ENCODE peak calls at places on chromosomes 5 and 9, in seven cellular contexts. One of them, this sample, is unnamed.

GRCh38 chr5:52725781-52726180 is 61.9 kb upstream of the ITGA1 start:
- DNase-seq in osteoblast: no peak
- DNase-seq in lower leg skin: no peak
- DNase-seq in A673: no peak
- DNase-seq in breast epithelium: no peak
- DNase-seq in CD4-positive, alpha-beta T cell: no peak
- DNase-seq in mucosa of descending colon: peak; percentile 31
- DNase-seq in this sample: no peak

GRCh38 chr5:37580106-37580505 is 201.0 kb downstream of the WDR70 start:
- DNase-seq in mucosa of descending colon: no peak
- DNase-seq in lower leg skin: no peak
- DNase-seq in breast epithelium: no peak
- DNase-seq in CD4-positive, alpha-beta T cell: no peak
- DNase-seq in osteoblast: no peak
- DNase-seq in A673: no peak
- DNase-seq in this sample: no peak

GRCh38 chr5:75522025-75522424 is 10.3 kb downstream of the POLK start:
- DNase-seq in A673: no peak
- DNase-seq in breast epithelium: no peak
- DNase-seq in mucosa of descending colon: no peak
- DNase-seq in lower leg skin: no peak
- DNase-seq in osteoblast: no peak
- DNase-seq in CD4-positive, alpha-beta T cell: no peak
- DNase-seq in this sample: no peak

GRCh38 chr5:150758210-150758533 is 645 bp downstream of the DCTN4 start:
- DNase-seq in CD4-positive, alpha-beta T cell: no peak
- DNase-seq in breast epithelium: no peak
- DNase-seq in A673: no peak
- DNase-seq in lower leg skin: no peak
- DNase-seq in osteoblast: no peak
- DNase-seq in mucosa of descending colon: peak; percentile 61
- DNase-seq in this sample: no peak

GRCh38 chr5:176743828-176744583 is 66.4 kb upstream of the UNC5A start:
- DNase-seq in mucosa of descending colon: no peak
- DNase-seq in CD4-positive, alpha-beta T cell: peak; percentile 29
- DNase-seq in lower leg skin: no peak
- DNase-seq in breast epithelium: peak; percentile 10
- DNase-seq in osteoblast: peak; percentile 66
- DNase-seq in A673: no peak
- DNase-seq in this sample: no peak

GRCh38 chr9:29816954-29817703 is 2243.8 kb upstream of the C9orf72 start:
- DNase-seq in osteoblast: no peak
- DNase-seq in mucosa of descending colon: no peak
- DNase-seq in A673: no peak
- DNase-seq in lower leg skin: no peak
- DNase-seq in CD4-positive, alpha-beta T cell: no peak
- DNase-seq in breast epithelium: no peak
- DNase-seq in this sample: no peak

GRCh38 chr5:39238366-39239105 is 19.2 kb upstream of the FYB1 start:
- DNase-seq in mucosa of descending colon: no peak
- DNase-seq in A673: no peak
- DNase-seq in breast epithelium: no peak
- DNase-seq in lower leg skin: no peak
- DNase-seq in CD4-positive, alpha-beta T cell: no peak
- DNase-seq in osteoblast: no peak
- DNase-seq in this sample: no peak

GRCh38 chr5:136036991-136037705 is 8.4 kb downstream of the TGFBI start:
- DNase-seq in mucosa of descending colon: no peak
- DNase-seq in breast epithelium: no peak
- DNase-seq in A673: peak; percentile 99
- DNase-seq in osteoblast: no peak
- DNase-seq in CD4-positive, alpha-beta T cell: no peak
- DNase-seq in lower leg skin: no peak
- DNase-seq in this sample: no peak

GRCh38 chr9:111891910-111892499 is 4.6 kb upstream of the UGCG start:
- DNase-seq in A673: peak; percentile 14
- DNase-seq in lower leg skin: peak; percentile 30
- DNase-seq in osteoblast: peak; percentile 78
- DNase-seq in breast epithelium: no peak
- DNase-seq in mucosa of descending colon: peak; percentile 83
- DNase-seq in CD4-positive, alpha-beta T cell: no peak
- DNase-seq in this sample: no peak

GRCh38 chr9:81370650-81371049 is 318.7 kb downstream of the TLE1 start:
- DNase-seq in CD4-positive, alpha-beta T cell: no peak
- DNase-seq in breast epithelium: no peak
- DNase-seq in mucosa of descending colon: no peak
- DNase-seq in A673: peak; percentile 40
- DNase-seq in lower leg skin: no peak
- DNase-seq in osteoblast: no peak
- DNase-seq in this sample: no peak

GRCh38 chr5:180135967-180136641 is 64.5 kb upstream of the RNF130 start:
- DNase-seq in osteoblast: peak; percentile 72
- DNase-seq in CD4-positive, alpha-beta T cell: peak; percentile 28
- DNase-seq in breast epithelium: peak; percentile 24
- DNase-seq in lower leg skin: no peak
- DNase-seq in mucosa of descending colon: peak; percentile 38
- DNase-seq in A673: no peak
- DNase-seq in this sample: no peak

GRCh38 chr5:80656425-80656824 is 1.6 kb upstream of the DHFR start:
- DNase-seq in CD4-positive, alpha-beta T cell: no peak
- DNase-seq in breast epithelium: no peak
- DNase-seq in lower leg skin: no peak
- DNase-seq in A673: peak; percentile 29
- DNase-seq in mucosa of descending colon: no peak
- DNase-seq in osteoblast: no peak
- DNase-seq in this sample: no peak

GRCh38 chr5:80655231-80655784 is 525 bp upstream of the DHFR start:
- DNase-seq in osteoblast: peak; percentile 72
- DNase-seq in A673: no peak
- DNase-seq in mucosa of descending colon: no peak
- DNase-seq in CD4-positive, alpha-beta T cell: no peak
- DNase-seq in breast epithelium: no peak
- DNase-seq in lower leg skin: no peak
- DNase-seq in this sample: no peak

GRCh38 chr5:80654054-80654390 is 430 bp upstream of the MSH3 start:
- DNase-seq in CD4-positive, alpha-beta T cell: peak; percentile 37
- DNase-seq in mucosa of descending colon: no peak
- DNase-seq in lower leg skin: no peak
- DNase-seq in breast epithelium: no peak
- DNase-seq in osteoblast: peak; percentile 50
- DNase-seq in A673: peak; percentile 41
- DNase-seq in this sample: no peak

GRCh38 chr5:80653497-80653896 is 955 bp upstream of the MSH3 start:
- DNase-seq in A673: no peak
- DNase-seq in breast epithelium: no peak
- DNase-seq in osteoblast: no peak
- DNase-seq in lower leg skin: no peak
- DNase-seq in mucosa of descending colon: no peak
- DNase-seq in CD4-positive, alpha-beta T cell: no peak
- DNase-seq in this sample: no peak

DNA sequence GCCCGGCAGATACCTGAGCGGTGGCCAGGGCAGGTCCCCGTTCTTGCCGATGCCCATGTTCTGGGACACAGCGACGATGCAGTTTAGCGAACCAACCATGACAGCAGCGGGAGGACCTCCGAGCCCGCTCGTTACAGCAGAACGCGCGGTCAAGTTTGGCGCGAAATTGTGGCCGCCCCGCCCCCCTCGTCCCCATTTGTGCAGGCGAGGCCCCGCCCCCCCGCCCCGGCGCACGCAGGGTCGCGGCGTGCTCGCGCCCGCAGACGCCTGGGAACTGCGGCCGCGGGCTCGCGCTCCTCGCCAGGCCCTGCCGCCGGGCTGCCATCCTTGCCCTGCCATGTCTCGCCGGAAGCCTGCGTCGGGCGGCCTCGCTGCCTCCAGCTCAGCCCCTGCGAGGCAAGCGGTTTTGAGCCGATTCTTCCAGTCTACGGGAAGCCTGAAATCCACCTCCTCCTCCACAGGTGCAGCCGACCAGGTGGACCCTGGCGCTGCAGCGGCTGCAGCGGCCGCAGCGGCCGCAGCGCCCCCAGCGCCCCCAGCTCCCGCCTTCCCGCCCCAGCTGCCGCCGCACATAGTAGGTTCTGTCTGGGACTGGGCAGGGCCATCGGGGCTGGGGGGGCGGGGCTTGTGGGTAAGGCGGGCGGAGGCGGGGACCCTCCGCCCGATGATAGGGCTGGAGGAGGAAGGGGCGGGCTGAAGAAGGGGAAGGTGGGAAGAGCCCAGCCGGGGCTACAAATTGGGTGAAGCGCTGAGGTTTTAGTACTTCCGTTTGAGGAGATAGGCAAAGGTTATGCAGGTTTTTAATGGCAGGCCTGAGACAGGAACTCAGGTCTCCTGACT is at the start of the genes DHFR and MSH3:
- DNase-seq in mucosa of descending colon: peak; percentile 91
- DNase-seq in A673: peak; percentile 95
- DNase-seq in breast epithelium: peak; percentile 86
- DNase-seq in lower leg skin: peak; percentile 79
- DNase-seq in osteoblast: peak; percentile 98
- DNase-seq in CD4-positive, alpha-beta T cell: peak; percentile 86
- DNase-seq in this sample: peak; percentile 33
- TF ChIP-seq CTCF in mucosa of descending colon: no peak
- TF ChIP-seq CTCF in A673: no peak
- TF ChIP-seq CTCF in breast epithelium: peak; percentile 10
- TF ChIP-seq CTCF in lower leg skin: no peak
- TF ChIP-seq CTCF in osteoblast: no peak
- TF ChIP-seq CTCF in CD4-positive, alpha-beta T cell: no peak
- TF ChIP-seq CTCF in this sample: no peak

GRCh38 chr5:134070648-134070978 is 43.9 kb upstream of the TCF7 start:
- DNase-seq in osteoblast: peak; percentile 77
- DNase-seq in CD4-positive, alpha-beta T cell: no peak
- DNase-seq in breast epithelium: no peak
- DNase-seq in A673: no peak
- DNase-seq in mucosa of descending colon: no peak
- DNase-seq in lower leg skin: no peak
- DNase-seq in this sample: no peak

GRCh38 chr5:134072471-134073220 is 41.8 kb upstream of the TCF7 start:
- DNase-seq in mucosa of descending colon: no peak
- DNase-seq in CD4-positive, alpha-beta T cell: peak; percentile 25
- DNase-seq in osteoblast: no peak
- DNase-seq in lower leg skin: no peak
- DNase-seq in A673: no peak
- DNase-seq in breast epithelium: no peak
- DNase-seq in this sample: no peak

GRCh38 chr5:134071850-134072207 is 42.7 kb upstream of the TCF7 start:
- DNase-seq in osteoblast: no peak
- DNase-seq in lower leg skin: no peak
- DNase-seq in mucosa of descending colon: no peak
- DNase-seq in breast epithelium: no peak
- DNase-seq in CD4-positive, alpha-beta T cell: no peak
- DNase-seq in A673: no peak
- DNase-seq in this sample: no peak

GRCh38 chr5:134069553-134069952 is 44.9 kb upstream of the TCF7 start:
- DNase-seq in mucosa of descending colon: no peak
- DNase-seq in osteoblast: no peak
- DNase-seq in lower leg skin: no peak
- DNase-seq in CD4-positive, alpha-beta T cell: no peak
- DNase-seq in A673: no peak
- DNase-seq in breast epithelium: no peak
- DNase-seq in this sample: no peak

GRCh38 chr5:134070979-134071849 is 43.3 kb upstream of the TCF7 start:
- DNase-seq in lower leg skin: no peak
- DNase-seq in A673: no peak
- DNase-seq in CD4-positive, alpha-beta T cell: peak; percentile 55
- DNase-seq in mucosa of descending colon: peak; percentile 60
- DNase-seq in osteoblast: peak; percentile 84
- DNase-seq in breast epithelium: no peak
- DNase-seq in this sample: no peak
- TF ChIP-seq CTCF in lower leg skin: no peak
- TF ChIP-seq CTCF in A673: no peak
- TF ChIP-seq CTCF in CD4-positive, alpha-beta T cell: peak; percentile 30
- TF ChIP-seq CTCF in mucosa of descending colon: no peak
- TF ChIP-seq CTCF in osteoblast: no peak
- TF ChIP-seq CTCF in breast epithelium: no peak
- TF ChIP-seq CTCF in this sample: no peak

DNA sequence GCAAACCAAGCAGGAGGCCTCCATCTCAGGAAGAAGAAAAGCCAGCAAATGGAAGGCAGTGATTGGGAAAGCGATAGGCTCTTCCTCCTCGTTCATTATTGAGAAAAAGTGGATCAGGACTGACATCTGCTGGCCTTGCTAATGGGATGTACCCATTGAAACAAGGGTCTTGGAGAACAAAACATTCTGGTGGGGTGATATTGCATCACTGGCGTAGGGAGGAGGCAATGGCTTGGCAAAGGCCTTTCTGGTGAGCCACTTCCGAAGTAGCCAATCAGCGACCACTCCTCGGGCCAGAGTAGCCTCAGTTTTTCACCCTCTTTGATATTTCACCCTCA is 86.7 kb upstream of the NFIB start:
- DNase-seq in osteoblast: peak; percentile 48
- DNase-seq in CD4-positive, alpha-beta T cell: no peak
- DNase-seq in mucosa of descending colon: no peak
- DNase-seq in A673: peak; percentile 83
- DNase-seq in lower leg skin: peak; percentile 39
- DNase-seq in breast epithelium: no peak
- DNase-seq in this sample: peak; percentile 45
- TF ChIP-seq CTCF in osteoblast: peak; percentile 72
- TF ChIP-seq CTCF in CD4-positive, alpha-beta T cell: no peak
- TF ChIP-seq CTCF in mucosa of descending colon: no peak
- TF ChIP-seq CTCF in A673: peak; percentile 50
- TF ChIP-seq CTCF in lower leg skin: no peak
- TF ChIP-seq CTCF in breast epithelium: peak; percentile 32
- TF ChIP-seq CTCF in this sample: peak; percentile 73

GRCh38 chr9:69811329-69811989 is 9.2 kb upstream of the CFAP95 start:
- DNase-seq in osteoblast: no peak
- DNase-seq in A673: no peak
- DNase-seq in mucosa of descending colon: no peak
- DNase-seq in breast epithelium: no peak
- DNase-seq in lower leg skin: no peak
- DNase-seq in CD4-positive, alpha-beta T cell: no peak
- DNase-seq in this sample: no peak

GRCh38 chr9:69806642-69807041 is 14.0 kb upstream of the CFAP95 start:
- DNase-seq in breast epithelium: no peak
- DNase-seq in A673: no peak
- DNase-seq in lower leg skin: no peak
- DNase-seq in mucosa of descending colon: no peak
- DNase-seq in osteoblast: no peak
- DNase-seq in CD4-positive, alpha-beta T cell: no peak
- DNase-seq in this sample: no peak

GRCh38 chr9:69812068-69813000 is 8.3 kb upstream of the CFAP95 start:
- DNase-seq in lower leg skin: no peak
- DNase-seq in osteoblast: no peak
- DNase-seq in breast epithelium: no peak
- DNase-seq in CD4-positive, alpha-beta T cell: no peak
- DNase-seq in mucosa of descending colon: no peak
- DNase-seq in A673: no peak
- DNase-seq in this sample: no peak

GRCh38 chr9:69805962-69806633 is 14.5 kb upstream of the CFAP95 start:
- DNase-seq in breast epithelium: no peak
- DNase-seq in lower leg skin: peak; percentile 36
- DNase-seq in mucosa of descending colon: no peak
- DNase-seq in CD4-positive, alpha-beta T cell: no peak
- DNase-seq in A673: no peak
- DNase-seq in osteoblast: no peak
- DNase-seq in this sample: no peak

GRCh38 chr9:69809304-69809863 is 11.2 kb upstream of the CFAP95 start:
- DNase-seq in breast epithelium: no peak
- DNase-seq in mucosa of descending colon: no peak
- DNase-seq in A673: peak; percentile 74
- DNase-seq in CD4-positive, alpha-beta T cell: no peak
- DNase-seq in lower leg skin: no peak
- DNase-seq in osteoblast: peak; percentile 68
- DNase-seq in this sample: no peak
- TF ChIP-seq CTCF in breast epithelium: no peak
- TF ChIP-seq CTCF in mucosa of descending colon: no peak
- TF ChIP-seq CTCF in A673: peak; percentile 64
- TF ChIP-seq CTCF in CD4-positive, alpha-beta T cell: peak; percentile 35
- TF ChIP-seq CTCF in lower leg skin: no peak
- TF ChIP-seq CTCF in osteoblast: peak; percentile 73
- TF ChIP-seq CTCF in this sample: peak; percentile 57